ENCODE peak calls at places on chromosomes 4 and X, in ten cellular contexts. T, M, W, E, Y, A, U, G, I and C are unnamed samples.

GRCh38 chrX:4547218-4547836 is 833.9 kb upstream of the PRKX start:
- DNase-seq in T (peak; percentile 13), M (no peak), W (no peak), E (no peak), Y (no peak), A (peak; percentile 33), U (no peak), G (peak; percentile 52), I (peak; percentile 24), C (peak; percentile 16)

GRCh38 chr4:113026556-113026955 is 22.9 kb upstream of the ANK2 start:
- DNase-seq in T (no peak), M (no peak), W (no peak), E (no peak), Y (no peak), A (peak; percentile 24), U (no peak), G (no peak), I (peak; percentile 5), C (no peak)

GRCh38 chr4:139177049-139177887 is at the start of gene ELF2:
- DNase-seq in T (peak; percentile 80), M (peak; percentile 62), W (peak; percentile 81), E (peak; percentile 92), Y (peak; percentile 97), A (peak; percentile 91), U (peak; percentile 96), G (peak; percentile 87), I (peak; percentile 88), C (peak; percentile 73)

GRCh38 chr4:89590102-89590501 is 246.9 kb downstream of the SNCA start:
- DNase-seq in T (no peak), M (no peak), W (no peak), E (no peak), Y (no peak), A (no peak), U (no peak), G (no peak), I (no peak), C (no peak)

GRCh38 chr4:92091335-92091734 is 212.4 kb upstream of the GRID2 start:
- DNase-seq in T (no peak), M (no peak), W (no peak), E (peak; percentile 22), Y (no peak), A (peak; percentile 3), U (no peak), G (peak; percentile 61), I (peak; percentile 2), C (no peak)

GRCh38 chr4:76745264-76745663 is 152.7 kb downstream of the SOWAHB start:
- DNase-seq in T (no peak), M (no peak), W (no peak), E (no peak), Y (no peak), A (peak; percentile 70), U (no peak), G (no peak), I (no peak), C (no peak)

GRCh38 chrX:24498181-24498580 is 33.1 kb downstream of the PDK3 start:
- DNase-seq in T (peak; percentile 21), M (no peak), W (no peak), E (no peak), Y (peak; percentile 69), A (peak; percentile 30), U (no peak), G (no peak), I (no peak), C (no peak)

GRCh38 chr4:182898479-182898799 is 18.7 kb downstream of the DCTD start:
- DNase-seq in T (no peak), M (no peak), W (no peak), E (no peak), Y (no peak), A (no peak), U (no peak), G (no peak), I (no peak), C (no peak)

GRCh38 chr4:82770607-82771006 is 28.0 kb downstream of the SCD5 start:
- DNase-seq in T (no peak), M (no peak), W (no peak), E (no peak), Y (no peak), A (no peak), U (no peak), G (no peak), I (no peak), C (no peak)

GRCh38 chr4:88062843-88063242 is 55.4 kb downstream of the PKD2 start:
- DNase-seq in T (no peak), M (no peak), W (no peak), E (no peak), Y (no peak), A (no peak), U (no peak), G (no peak), I (no peak), C (no peak)

GRCh38 chrX:25131055-25131454 is 115.3 kb upstream of the ARX start:
- DNase-seq in T (no peak), M (no peak), W (no peak), E (no peak), Y (no peak), A (no peak), U (no peak), G (no peak), I (no peak), C (no peak)

GRCh38 chr4:126658391-126658790 is 974.4 kb upstream of the INTU start:
- DNase-seq in T (no peak), M (no peak), W (no peak), E (no peak), Y (no peak), A (no peak), U (no peak), G (no peak), I (no peak), C (no peak)

GRCh38 chr4:149885896-149886295 is 70.3 kb upstream of the IQCM start:
- DNase-seq in T (no peak), M (no peak), W (no peak), E (no peak), Y (no peak), A (no peak), U (no peak), G (no peak), I (no peak), C (no peak)

GRCh38 chrX:12794654-12795053 is 3.4 kb downstream of the PRPS2 start:
- DNase-seq in T (no peak), M (no peak), W (no peak), E (no peak), Y (no peak), A (peak; percentile 46), U (no peak), G (no peak), I (no peak), C (no peak)

GRCh38 chr4:52996261-52997131 is 134.4 kb downstream of the RASL11B start:
- DNase-seq in T (no peak), M (no peak), W (no peak), E (no peak), Y (peak; percentile 76), A (peak; percentile 95), U (no peak), G (no peak), I (no peak), C (no peak)

GRCh38 chrX:138765061-138765460 is 53.5 kb upstream of the FGF13 start:
- DNase-seq in T (no peak), M (no peak), W (no peak), E (no peak), Y (no peak), A (no peak), U (no peak), G (no peak), I (no peak), C (no peak)

GRCh38 chrX:4263005-4263404 is 549.6 kb upstream of the PRKX start:
- DNase-seq in T (no peak), M (no peak), W (no peak), E (no peak), Y (no peak), A (no peak), U (no peak), G (no peak), I (peak; percentile 1), C (no peak)

GRCh38 chr4:102829803-102830202 is 2.5 kb upstream of the UBE2D3 start:
- DNase-seq in T (no peak), M (no peak), W (no peak), E (no peak), Y (no peak), A (no peak), U (no peak), G (no peak), I (no peak), C (no peak)

GRCh38 chr4:108950158-108950915 is 187.5 kb upstream of the ETNPPL start:
- DNase-seq in T (no peak), M (no peak), W (no peak), E (no peak), Y (no peak), A (peak; percentile 6), U (no peak), G (no peak), I (no peak), C (no peak)

GRCh38 chr4:39066371-39066770 is 4.3 kb downstream of the KLHL5 start:
- DNase-seq in T (no peak), M (no peak), W (no peak), E (no peak), Y (no peak), A (no peak), U (no peak), G (no peak), I (no peak), C (no peak)

GRCh38 chr4:182604953-182605352 is 312.2 kb downstream of the DCTD start:
- DNase-seq in T (no peak), M (no peak), W (no peak), E (no peak), Y (no peak), A (peak; percentile 8), U (no peak), G (no peak), I (no peak), C (no peak)

GRCh38 chr4:181566490-181566889 is 676.7 kb upstream of the TENM3 start:
- DNase-seq in T (no peak), M (no peak), W (no peak), E (no peak), Y (no peak), A (peak; percentile 34), U (no peak), G (no peak), I (no peak), C (no peak)

GRCh38 chr4:30716158-30716557 is 4.0 kb upstream of the PCDH7 start:
- DNase-seq in T (no peak), M (no peak), W (no peak), E (no peak), Y (no peak), A (peak; percentile 50), U (no peak), G (no peak), I (peak; percentile 55), C (peak; percentile 72)

GRCh38 chr4:14961292-14961691 is 41.0 kb upstream of the CPEB2 start:
- DNase-seq in T (no peak), M (no peak), W (no peak), E (no peak), Y (no peak), A (no peak), U (no peak), G (no peak), I (no peak), C (no peak)

GRCh38 chr4:101169044-101170014 is 178.0 kb downstream of the PPP3CA start:
- DNase-seq in T (peak; percentile 61), M (peak; percentile 2), W (no peak), E (peak; percentile 75), Y (peak; percentile 64), A (peak; percentile 80), U (no peak), G (peak; percentile 69), I (peak; percentile 76), C (peak; percentile 84)

GRCh38 chrX:3697701-3698279 is 15.7 kb downstream of the PRKX start:
- DNase-seq in T (no peak), M (no peak), W (no peak), E (peak; percentile 33), Y (peak; percentile 77), A (peak; percentile 52), U (no peak), G (no peak), I (peak; percentile 58), C (no peak)

GRCh38 chrX:129808163-129808828 is 28.5 kb downstream of the SASH3 start:
- DNase-seq in T (no peak), M (no peak), W (no peak), E (no peak), Y (no peak), A (peak; percentile 70), U (no peak), G (no peak), I (no peak), C (no peak)